ENCODE peak calls at places on chromosome 11, in five cellular contexts. B is transverse colon, Y is ovary, S is A549, K is sigmoid colon. P is an unnamed sample. For H3K9me3, the result is how much of the 10 kb centered on the place peaks cover.

GRCh38 chr11:61514050-61514917 is 5.7 kb downstream of the LRRC10B start:
- DNase-seq in K (no peak), B (no peak), S (no peak), Y (no peak), P (no peak)

GRCh38 chr11:12864316-12865156 is 144.6 kb upstream of the RASSF10 start:
- DNase-seq in B (no peak), K (no peak), S (peak), Y (peak), P (no peak)

GRCh38 chr11:95296165-95296564 is 65.2 kb upstream of the SESN3 start:
- DNase-seq in B (peak), K (peak), S (no peak), Y (no peak), P (no peak)

GRCh38 chr11:103294516-103294915 is 185.3 kb downstream of the DYNC2H1 start:
- DNase-seq in B (no peak), K (no peak), S (no peak), Y (no peak), P (no peak)

GRCh38 chr11:87252869-87253268 is 215.1 kb downstream of the TMEM135 start:
- DNase-seq in Y (no peak), S (no peak), K (no peak), B (no peak), P (no peak)

GRCh38 chr11:95371147-95371546 is 140.1 kb upstream of the SESN3 start:
- DNase-seq in K (no peak), B (no peak), Y (no peak), S (no peak), P (no peak)

GRCh38 chr11:20156876-20157613 is 3.2 kb downstream of the DBX1 start:
- DNase-seq in Y (no peak), S (no peak), B (peak), K (no peak), P (no peak)

GRCh38 chr11:12329169-12329568 is 48.2 kb upstream of the PARVA start:
- DNase-seq in Y (no peak), K (no peak), B (no peak), S (no peak), P (no peak)

GRCh38 chr11:108224366-108224765 is 1.5 kb downstream of the ATM start:
- DNase-seq in Y (no peak), B (no peak), S (no peak), K (no peak), P (no peak)

GRCh38 chr11:124115782-124116616 is 749 bp downstream of the VWA5A start:
- DNase-seq in S (no peak), B (peak), Y (peak), K (peak), P (no peak)

GRCh38 chr11:124761301-124762021 is 629 bp downstream of the ESAM start:
- DNase-seq in Y (no peak), K (no peak), B (no peak), S (no peak), P (no peak)

DNA sequence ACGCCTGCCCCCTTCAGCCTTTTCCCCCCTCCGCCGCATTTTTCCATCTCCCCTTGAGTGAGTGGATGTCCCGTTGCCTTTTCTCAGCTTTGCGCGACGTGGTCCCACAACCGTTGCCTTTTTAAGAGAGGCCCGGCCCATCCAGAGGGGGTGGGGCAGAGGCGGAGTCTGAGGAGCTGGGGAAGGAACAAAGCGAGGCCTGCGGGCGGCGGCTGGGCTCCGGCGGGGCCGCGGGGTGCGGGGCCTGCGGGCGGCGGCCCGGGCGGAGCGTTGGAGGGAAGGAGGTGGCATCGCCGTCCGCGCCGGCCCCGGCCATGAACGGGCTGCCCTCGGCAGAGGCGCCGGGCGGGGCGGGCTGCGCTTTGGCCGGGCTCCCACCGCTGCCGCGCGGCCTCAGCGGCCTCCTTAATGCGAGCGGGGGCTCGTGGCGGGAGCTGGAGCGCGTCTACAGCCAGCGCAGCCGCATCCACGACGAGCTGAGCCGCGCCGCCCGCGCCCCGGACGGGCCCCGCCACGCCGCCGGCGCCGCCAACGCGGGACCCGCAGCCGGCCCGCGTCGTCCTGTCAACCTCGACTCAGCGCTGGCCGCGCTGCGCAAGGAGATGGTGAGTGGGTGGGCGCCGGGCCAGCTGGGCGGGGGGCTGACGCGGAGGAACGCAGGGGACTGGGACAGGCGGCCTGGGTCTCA is at the start of gene FAM89B:
- DNase-seq in B (peak), Y (peak), S (peak), K (peak), P (peak)
- TF ChIP-seq EP300 in B (no peak), Y (no peak), S (no peak), K (no peak), P (peak)

GRCh38 chr11:27088353-27088752 is 47.7 kb downstream of the BBOX1 start:
- DNase-seq in K (no peak), Y (no peak), S (no peak), B (no peak), P (no peak)
- H3K27ac ChIP-seq in K (no peak), Y (no peak), S (no peak), B (no peak), P (no peak)

GRCh38 chr11:70697701-70698100 is 299.4 kb downstream of the CTTN start:
- DNase-seq in S (no peak), B (no peak), K (no peak), Y (no peak), P (no peak)
- H3K9me3 ChIP-seq in S (under half), B (under half), K (under half), Y (under half), P (under half)

DNA sequence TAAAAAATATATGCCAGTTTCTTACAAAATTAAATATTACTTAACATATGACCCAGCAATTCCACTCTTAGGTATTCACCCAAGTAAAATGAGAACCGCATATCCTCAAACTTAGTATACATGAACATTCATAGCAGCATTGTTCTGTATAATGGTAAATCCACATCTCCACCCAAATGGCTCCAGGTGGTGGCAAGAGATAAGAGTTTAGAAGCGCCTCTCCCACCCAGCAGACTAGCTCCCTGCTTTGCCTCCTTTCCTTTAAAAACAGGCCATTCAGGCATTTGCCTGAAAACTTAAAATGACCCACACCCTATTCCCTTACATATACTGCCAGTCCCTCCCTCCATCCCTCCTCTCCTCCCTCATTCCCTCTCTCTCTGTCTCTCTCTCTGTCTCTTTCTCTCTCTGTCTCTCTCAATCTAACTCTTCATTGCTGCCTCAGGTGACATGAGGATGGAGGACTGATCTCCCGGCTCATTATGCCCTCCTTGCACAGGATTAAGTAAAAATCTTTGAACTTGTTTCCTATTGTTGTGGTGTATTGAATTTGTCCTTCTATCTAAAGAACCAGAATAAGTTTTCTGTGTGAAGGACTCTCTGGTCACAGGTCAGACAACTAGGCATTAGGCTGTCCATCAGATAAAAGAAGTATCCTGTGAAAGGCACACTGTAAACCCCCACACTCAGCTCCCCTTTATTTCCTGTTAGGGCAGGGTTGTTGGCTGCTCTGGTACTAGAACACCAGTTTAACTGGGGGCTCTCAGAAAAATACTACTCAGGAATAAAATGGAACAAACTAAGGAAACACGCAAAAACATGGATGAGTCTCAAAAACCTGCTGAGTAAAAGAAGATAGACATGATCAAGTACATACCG is 48.3 kb downstream of the RRP8 start:
- DNase-seq in S (no peak), B (no peak), Y (no peak), K (no peak), P (no peak)
- TF ChIP-seq EP300 in S (no peak), B (no peak), Y (no peak), K (no peak), P (no peak)

GRCh38 chr11:119025099-119025473 is 5.6 kb downstream of the SLC37A4 start:
- DNase-seq in S (no peak), Y (no peak), B (no peak), K (peak), P (no peak)
- H3K27ac ChIP-seq in S (no peak), Y (no peak), B (no peak), K (peak), P (peak)

DNA sequence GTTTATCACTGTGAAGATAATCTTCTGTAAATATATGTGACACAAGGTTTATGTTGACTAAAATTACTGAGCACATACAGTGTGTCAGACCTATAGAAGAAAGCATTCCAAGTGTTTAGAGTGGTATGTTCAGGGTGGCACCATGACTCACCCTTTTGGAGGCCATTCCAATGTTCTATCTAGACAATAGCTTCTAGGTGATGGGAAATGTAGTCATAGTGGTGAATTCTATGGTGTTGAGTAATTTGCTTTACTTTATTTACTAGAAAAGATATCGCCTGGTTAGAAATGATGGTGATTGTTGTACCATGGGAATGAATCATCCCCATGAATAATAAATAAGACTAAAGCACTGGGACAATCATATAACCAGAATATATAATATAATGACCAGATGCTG is 72.9 kb upstream of the OR4C15 start:
- DNase-seq in S (no peak), B (no peak), K (no peak), Y (no peak), P (no peak)
- H3K9me3 ChIP-seq in S (under half), B (under half), K (under half), Y (under half), P (under half)

DNA sequence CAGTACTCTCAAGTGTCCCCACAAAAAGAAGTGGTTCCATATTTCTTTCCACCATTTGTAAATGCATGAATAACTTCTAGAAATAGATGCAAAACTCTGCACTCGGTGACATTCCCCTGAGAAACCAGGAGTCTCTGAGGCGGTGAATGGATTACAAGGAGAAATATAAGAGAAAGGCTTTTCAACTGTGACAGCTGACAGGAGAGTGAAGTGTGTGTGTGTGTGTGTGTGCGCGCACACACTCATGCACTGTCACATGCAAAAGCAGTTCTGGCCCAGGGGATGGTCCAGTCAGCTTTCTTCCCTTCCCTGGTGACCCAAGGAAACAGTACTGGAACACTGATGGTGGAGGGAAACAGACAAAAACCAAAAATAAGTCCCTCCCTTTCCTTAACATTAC is 710.0 kb downstream of the OPCML start:
- DNase-seq in Y (no peak), B (no peak), K (no peak), S (no peak), P (no peak)
- TF ChIP-seq EP300 in Y (no peak), B (no peak), K (no peak), S (no peak), P (no peak)

GRCh38 chr11:97890466-97890865 is 1130.3 kb upstream of the CNTN5 start:
- DNase-seq in B (no peak), Y (no peak), K (no peak), S (no peak), P (no peak)

GRCh38 chr11:97888641-97889040 is 1132.1 kb upstream of the CNTN5 start:
- DNase-seq in B (no peak), K (no peak), S (no peak), Y (no peak), P (no peak)

GRCh38 chr11:97895572-97895971 is 1125.2 kb upstream of the CNTN5 start:
- DNase-seq in S (no peak), B (no peak), Y (no peak), K (no peak), P (no peak)

GRCh38 chr11:97894978-97895377 is 1125.8 kb upstream of the CNTN5 start:
- DNase-seq in B (no peak), S (no peak), K (no peak), Y (no peak), P (no peak)

GRCh38 chr11:97893612-97894011 is 1127.1 kb upstream of the CNTN5 start:
- DNase-seq in S (no peak), K (no peak), Y (no peak), B (no peak), P (no peak)
- H3K27ac ChIP-seq in S (no peak), K (no peak), Y (no peak), B (no peak), P (no peak)

P was measured in tibial nerve.